ENCODE peak calls at places on chromosomes 7 and 10, in seven cellular contexts. B, Y, A, S, U, G and H are unnamed samples.

GRCh38 chr7:44637788-44638594 is 31.6 kb downstream of the OGDH start:
- DNase-seq in S (peak; percentile 48), G (no peak), B (peak; percentile 72), A (peak; percentile 81), Y (peak; percentile 98), U (peak; percentile 59), H (no peak)

GRCh38 chr7:43364391-43364790 is 218.5 kb upstream of the STK17A start:
- DNase-seq in G (no peak), S (no peak), B (no peak), Y (no peak), A (no peak), U (no peak), H (no peak)

GRCh38 chr10:115572740-115573455 is 479.7 kb downstream of the ATRNL1 start:
- DNase-seq in Y (no peak), S (no peak), B (no peak), G (no peak), U (no peak), A (no peak), H (no peak)

GRCh38 chr7:135253851-135254815 is 20.5 kb downstream of the STRA8 start:
- DNase-seq in A (peak; percentile 61), U (no peak), G (peak; percentile 56), B (peak; percentile 82), S (peak; percentile 56), Y (peak; percentile 89), H (peak; percentile 84)

GRCh38 chr10:110960333-110960712 is 40.9 kb downstream of the SHOC2 start:
- DNase-seq in A (no peak), B (no peak), G (no peak), Y (no peak), U (no peak), S (no peak), H (no peak)

GRCh38 chr10:102419561-102420442 is 834 bp upstream of the FBXL15 start:
- DNase-seq in B (peak; percentile 79), G (peak; percentile 64), U (peak; percentile 61), A (no peak), S (peak; percentile 30), Y (peak; percentile 46), H (peak; percentile 42)

GRCh38 chr7:116528008-116528789 is 3.4 kb downstream of the CAV1 start:
- DNase-seq in Y (peak; percentile 98), S (peak; percentile 27), B (peak; percentile 72), A (peak; percentile 95), U (no peak), G (peak; percentile 64), H (no peak)

GRCh38 chr7:20383351-20383750 is 52.7 kb downstream of the ITGB8 start:
- DNase-seq in B (no peak), G (no peak), A (no peak), Y (peak; percentile 25), S (no peak), U (no peak), H (no peak)

GRCh38 chr7:135714534-135715009 is 13.4 kb downstream of the SLC13A4 start:
- DNase-seq in Y (peak; percentile 90), U (no peak), B (no peak), G (no peak), A (peak; percentile 58), S (no peak), H (no peak)

GRCh38 chr7:157268540-157268939 is 68.3 kb upstream of the DNAJB6 start:
- DNase-seq in A (no peak), B (no peak), S (no peak), G (no peak), Y (no peak), U (no peak), H (no peak)

GRCh38 chr7:33805630-33806233 is 99.6 kb upstream of the BMPER start:
- DNase-seq in A (peak; percentile 39), B (no peak), G (no peak), S (peak; percentile 41), Y (peak; percentile 83), U (no peak), H (no peak)

GRCh38 chr10:124138195-124138882 is 44.9 kb upstream of the CHST15 start:
- DNase-seq in G (no peak), B (peak; percentile 48), U (no peak), A (no peak), S (peak; percentile 39), Y (peak; percentile 62), H (no peak)

GRCh38 chr7:154096-154835 is 38.1 kb upstream of the FAM20C start:
- DNase-seq in Y (no peak), G (no peak), S (no peak), A (no peak), B (peak; percentile 12), U (no peak), H (no peak)

GRCh38 chr10:128627811-128628210 is 501.6 kb upstream of the MKI67 start:
- DNase-seq in G (no peak), Y (no peak), A (no peak), U (no peak), S (no peak), B (no peak), H (no peak)

GRCh38 chr10:15531927-15532722 is 161.0 kb upstream of the FAM171A1 start:
- DNase-seq in U (no peak), A (no peak), S (no peak), G (no peak), Y (no peak), B (no peak), H (no peak)

GRCh38 chr7:43479042-43479441 is 103.9 kb upstream of the STK17A start:
- DNase-seq in S (no peak), U (no peak), Y (no peak), G (no peak), B (no peak), A (no peak), H (no peak)

GRCh38 chr10:73552819-73553218 is 38.3 kb downstream of the USP54 start:
- DNase-seq in S (no peak), U (no peak), G (no peak), Y (no peak), B (no peak), A (no peak), H (no peak)
- H3K27ac ChIP-seq in S (peak overlapping the region; percentile 92), U (no peak overlapping the region), G (peak overlapping the region; percentile 60), Y (no peak overlapping the region), B (peak overlapping the region; percentile 88), A (no peak overlapping the region), H (peak overlapping the region; percentile 93)

DNA sequence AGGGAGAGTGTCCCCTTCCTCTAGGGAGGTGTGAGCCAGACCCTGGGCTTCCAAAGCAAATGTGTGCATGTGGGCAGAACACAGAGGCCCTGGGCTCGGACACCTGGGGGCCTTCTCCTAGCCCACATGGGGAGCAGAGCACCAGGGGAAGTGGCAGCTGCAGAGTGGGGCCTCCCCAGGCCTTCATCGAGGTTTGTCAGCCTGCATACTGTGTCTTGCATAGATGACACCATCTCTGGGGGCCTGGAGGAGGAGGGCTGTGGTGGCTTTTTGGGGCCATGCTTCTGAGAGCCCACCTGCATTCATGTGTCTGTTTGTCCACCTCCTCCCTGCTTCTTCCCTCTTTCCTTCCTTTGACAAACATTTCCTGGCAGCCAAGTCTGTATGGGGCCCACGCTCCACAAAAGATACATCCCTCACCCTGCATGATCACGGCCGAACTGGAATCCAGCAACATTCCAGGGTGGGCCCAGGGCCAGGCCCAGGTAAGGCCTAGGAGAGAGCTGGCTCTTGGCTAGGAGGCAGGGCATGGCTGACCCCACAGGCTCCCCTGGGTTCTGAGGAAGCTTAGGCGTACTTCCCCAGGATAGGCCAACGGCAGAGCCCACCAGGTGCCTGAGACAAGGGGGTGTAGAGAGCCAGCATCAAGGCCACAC is 79.2 kb downstream of the ZMIZ1 start:
- DNase-seq in S (no peak), B (no peak), U (no peak), Y (no peak), G (no peak), A (no peak), H (no peak)
- H3K27ac ChIP-seq in S (peak overlapping the region; percentile 91), B (peak overlapping the region; percentile 75), U (peak overlapping the region; percentile 80), Y (peak overlapping the region; percentile 99), G (peak overlapping the region; percentile 97), A (no peak overlapping the region), H (peak overlapping the region; percentile 85)

DNA sequence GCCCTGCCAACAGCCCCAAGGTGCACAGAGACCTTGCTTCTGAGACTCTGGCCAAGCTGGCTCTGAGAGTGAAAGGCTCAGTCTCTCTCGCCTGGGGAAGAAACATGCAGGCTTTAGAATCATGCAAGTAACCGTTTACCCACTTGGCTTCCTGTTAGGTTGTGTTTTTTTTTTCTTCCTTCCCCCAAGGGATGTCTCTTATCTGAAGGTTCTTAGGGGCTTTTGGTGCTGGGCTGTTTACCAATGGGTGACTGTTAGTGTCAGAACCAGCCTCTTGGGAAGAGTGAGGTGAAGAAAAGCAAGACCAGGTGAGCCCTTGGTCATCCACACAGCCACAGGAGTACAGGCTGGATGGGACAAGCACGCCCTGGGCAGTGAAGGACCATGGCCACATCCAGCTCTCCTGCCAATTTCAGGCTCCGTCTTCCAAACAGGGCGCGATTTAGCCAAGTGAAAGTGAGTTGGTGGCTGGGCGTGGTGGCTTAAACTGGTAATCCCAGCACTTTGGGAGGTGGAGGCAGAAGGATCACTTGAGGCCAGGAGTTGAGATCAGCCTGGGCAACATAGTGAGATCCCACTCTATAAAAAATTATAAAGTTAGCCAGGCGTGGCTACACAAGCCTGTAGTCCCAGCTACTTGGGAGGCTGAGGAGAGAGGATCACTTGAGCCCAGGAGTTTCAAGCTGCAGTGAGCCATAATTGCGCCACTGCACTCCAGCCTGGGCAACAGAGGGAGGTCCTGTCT is 76.3 kb upstream of the CUX1 start:
- DNase-seq in S (no peak), B (no peak), Y (no peak), A (no peak), U (no peak), G (no peak), H (no peak)
- H3K27ac ChIP-seq in S (no peak overlapping the region), B (no peak overlapping the region), Y (no peak overlapping the region), A (no peak overlapping the region), U (no peak overlapping the region), G (no peak overlapping the region), H (no peak overlapping the region)

DNA sequence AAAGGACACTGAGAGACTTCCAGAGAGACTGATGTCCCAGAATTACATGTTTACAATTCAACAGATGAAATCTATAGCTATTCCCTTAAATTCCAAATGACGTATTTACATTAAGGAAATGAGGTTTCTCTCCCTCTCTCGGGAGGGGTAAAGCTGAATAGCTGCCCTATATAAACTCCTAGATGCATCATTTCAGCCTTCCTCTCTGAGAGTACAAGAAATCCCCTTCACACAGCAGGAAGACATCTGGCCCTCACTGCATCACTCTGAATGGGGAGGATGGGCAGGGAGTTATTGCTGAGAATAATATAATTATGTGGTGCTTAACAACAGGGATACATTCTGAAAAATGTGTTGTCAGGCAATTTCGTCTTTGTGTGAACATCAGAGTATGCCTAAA is 11.0 kb downstream of the POT1 start:
- DNase-seq in G (no peak), U (no peak), B (no peak), A (no peak), Y (no peak), S (no peak), H (no peak)
- H3K27ac ChIP-seq in G (no peak overlapping the region), U (no peak overlapping the region), B (no peak overlapping the region), A (no peak overlapping the region), Y (no peak overlapping the region), S (no peak overlapping the region), H (no peak overlapping the region)

DNA sequence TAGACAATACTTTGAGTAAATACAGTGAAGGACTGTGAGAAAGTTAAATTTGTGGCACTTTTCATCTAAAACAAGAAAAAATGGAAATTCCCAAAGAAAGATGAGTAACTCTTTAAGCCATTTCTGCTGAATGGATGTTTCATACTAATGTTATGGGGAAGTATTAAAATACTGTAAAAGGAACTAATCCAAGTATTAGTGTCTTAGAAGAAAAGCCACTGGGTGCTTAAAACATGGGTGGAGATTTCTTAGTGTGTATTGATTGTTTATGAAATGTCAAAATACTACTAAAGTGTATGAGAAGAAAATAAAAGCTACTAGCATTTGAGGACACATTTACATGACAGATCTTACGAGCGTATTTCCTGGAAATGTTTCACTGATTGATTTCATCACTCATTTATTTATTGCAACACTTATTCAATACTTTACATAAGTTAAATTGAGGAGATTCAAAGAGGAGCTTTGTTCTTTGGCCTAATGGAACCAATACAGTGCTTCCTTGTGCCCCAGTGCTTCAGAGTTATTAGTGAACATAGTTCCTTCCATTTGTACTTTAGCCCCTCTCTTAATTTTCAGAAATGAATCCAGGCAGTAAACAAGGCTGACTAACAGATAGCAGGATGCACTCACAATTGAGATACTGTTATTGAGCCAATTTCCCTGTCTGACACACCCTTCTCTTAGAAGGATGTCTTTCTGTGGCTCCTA is 155.5 kb upstream of the AHR start:
- DNase-seq in Y (peak; percentile 68), B (no peak), A (no peak), U (no peak), G (no peak), S (no peak), H (no peak)
- H3K27ac ChIP-seq in Y (peak overlapping the region; percentile 73), B (no peak overlapping the region), A (peak overlapping the region; percentile 82), U (peak overlapping the region; percentile 14), G (peak overlapping the region; percentile 1), S (peak overlapping the region; percentile 81), H (no peak overlapping the region)